ENCODE peak calls at places on chromosomes 11 and 22, in nine cellular contexts. Y, B, R, E, I, U, N, S and Q are unnamed samples. For H3K36me3, the result is how much of the 10 kb centered on the place peaks cover.

GRCh38 chr11:63906585-63906984 is 10.4 kb downstream of the RCOR2 start:
- DNase-seq in Y (peak), B (peak), R (peak), E (no peak), I (no peak), U (peak), N (no peak), S (no peak), Q (peak)

GRCh38 chr22:20551805-20552449 is 44.5 kb downstream of the MED15 start:
- DNase-seq in Y (no peak), B (no peak), R (peak), E (no peak), I (no peak), U (no peak), N (no peak), S (peak), Q (peak)

GRCh38 chr11:57318178-57318577 is 6.6 kb downstream of the TNKS1BP1 start:
- DNase-seq in Y (no peak), B (no peak), R (peak), E (peak), I (no peak), U (no peak), N (no peak), S (peak), Q (no peak)

GRCh38 chr11:733072-733471 is 14.2 kb upstream of the TALDO1 start:
- DNase-seq in Y (no peak), B (no peak), R (no peak), E (no peak), I (no peak), U (no peak), N (no peak), S (no peak), Q (no peak)

GRCh38 chr11:97345031-97345430 is 955.2 kb downstream of the JRKL start:
- DNase-seq in Y (no peak), B (no peak), R (no peak), E (no peak), I (no peak), U (no peak), N (no peak), S (no peak), Q (peak)

GRCh38 chr22:27778299-27779090 is 23.1 kb downstream of the MN1 start:
- DNase-seq in Y (no peak), B (peak), R (no peak), E (no peak), I (no peak), U (peak), N (no peak), S (no peak), Q (no peak)

GRCh38 chr11:43674566-43674965 is 6.0 kb upstream of the HSD17B12 start:
- DNase-seq in Y (no peak), B (no peak), R (no peak), E (no peak), I (no peak), U (no peak), N (no peak), S (no peak), Q (no peak)

GRCh38 chr22:50070366-50070765 is 12.3 kb upstream of the TTLL8 start:
- DNase-seq in Y (no peak), B (no peak), R (no peak), E (no peak), I (no peak), U (no peak), N (no peak), S (no peak), Q (no peak)

GRCh38 chr11:36564376-36565032 is 3.3 kb upstream of the RAG1 start:
- DNase-seq in Y (peak), B (peak), R (peak), E (peak), I (no peak), U (peak), N (no peak), S (no peak), Q (peak)

GRCh38 chr11:128585498-128586238 is 1.7 kb downstream of the ETS1 start:
- DNase-seq in Y (no peak), B (peak), R (no peak), E (no peak), I (no peak), U (no peak), N (no peak), S (no peak), Q (no peak)
- TF ChIP-seq CTCF in Y (no peak), B (no peak), R (no peak), E (no peak), I (no peak), U (no peak), N (no peak), S (no peak), Q (no peak)

DNA sequence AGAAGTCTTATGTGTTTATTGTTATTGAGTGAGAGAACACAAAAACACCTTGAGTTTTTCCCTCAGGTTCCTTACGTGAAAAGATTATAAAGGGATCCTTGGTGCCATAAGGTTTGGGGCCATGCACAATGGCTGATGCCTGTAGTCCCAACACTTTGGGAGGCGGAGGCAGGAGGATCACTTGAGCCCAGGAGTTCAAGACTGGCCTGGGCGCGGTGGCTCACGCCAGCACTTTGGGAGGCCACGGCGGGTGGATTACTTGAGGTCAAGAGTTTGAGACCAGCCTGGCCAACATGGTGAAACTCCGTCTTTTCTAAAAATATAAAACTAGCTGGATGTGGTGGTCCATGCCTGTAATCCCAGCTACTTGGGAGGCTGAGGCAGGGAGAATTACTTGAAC is 5.4 kb downstream of the SMDT1 start:
- DNase-seq in Y (no peak), B (no peak), R (no peak), E (no peak), I (no peak), U (no peak), N (no peak), S (no peak), Q (no peak)
- H3K36me3 ChIP-seq in Y (half or more), B (under half), R (under half), E (under half), I (under half), U (half or more), N (under half), S (under half), Q (half or more)

GRCh38 chr11:79062814-79063762 is 377.7 kb downstream of the TENM4 start:
- DNase-seq in Y (no peak), B (peak), R (peak), E (peak), I (no peak), U (peak), N (no peak), S (no peak), Q (peak)
- TF ChIP-seq CTCF in Y (peak), B (peak), R (peak), E (peak), I (peak), U (peak), N (peak), S (peak), Q (peak)

GRCh38 chr22:23285734-23286133 is 105.4 kb downstream of the BCR start:
- DNase-seq in Y (no peak), B (no peak), R (peak), E (no peak), I (no peak), U (no peak), N (no peak), S (no peak), Q (no peak)

GRCh38 chr22:23286296-23286695 is 106.0 kb downstream of the BCR start:
- DNase-seq in Y (no peak), B (no peak), R (no peak), E (no peak), I (no peak), U (no peak), N (no peak), S (no peak), Q (no peak)

GRCh38 chr22:23283591-23284503 is 103.5 kb downstream of the BCR start:
- DNase-seq in Y (no peak), B (no peak), R (peak), E (peak), I (no peak), U (no peak), N (no peak), S (no peak), Q (no peak)

GRCh38 chr22:23284504-23285033 is 104.3 kb downstream of the BCR start:
- DNase-seq in Y (no peak), B (no peak), R (no peak), E (no peak), I (no peak), U (no peak), N (no peak), S (no peak), Q (no peak)

GRCh38 chr22:23285236-23285635 is 104.9 kb downstream of the BCR start:
- DNase-seq in Y (no peak), B (no peak), R (no peak), E (no peak), I (no peak), U (no peak), N (no peak), S (no peak), Q (no peak)
- H3K36me3 ChIP-seq in Y (under half), B (under half), R (under half), E (under half), I (under half), U (half or more), N (under half), S (under half), Q (under half)

GRCh38 chr11:47407746-47408590 is at the start of gene SLC39A13:
- DNase-seq in Y (peak), B (peak), R (peak), E (peak), I (peak), U (peak), N (peak), S (peak), Q (peak)
- TF ChIP-seq CTCF in Y (peak), B (peak), R (peak), E (peak), I (peak), U (peak), N (peak), S (peak), Q (peak)

DNA sequence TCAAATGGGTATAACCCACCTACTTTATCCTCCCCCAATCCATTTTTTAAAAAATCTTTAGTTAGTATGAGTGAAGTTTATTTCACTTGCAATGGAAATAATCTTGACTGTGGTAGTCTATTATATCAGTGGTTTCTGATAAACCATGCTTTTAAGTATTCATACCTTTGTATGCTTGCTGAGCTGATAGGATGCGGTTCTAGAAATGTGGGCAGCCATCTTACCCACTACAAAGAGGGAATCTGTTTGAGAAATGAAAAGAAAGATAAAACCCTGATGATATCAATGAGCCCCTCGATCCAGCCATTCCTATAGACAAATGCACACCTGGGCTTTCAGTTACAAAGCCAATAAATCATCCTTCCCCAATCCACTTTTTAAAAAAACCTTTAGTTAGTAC is 13.8 kb upstream of the PVALB start:
- DNase-seq in Y (no peak), B (no peak), R (no peak), E (no peak), I (no peak), U (no peak), N (no peak), S (no peak), Q (no peak)
- H3K36me3 ChIP-seq in Y (under half), B (under half), R (under half), E (under half), I (under half), U (under half), N (under half), S (under half), Q (under half)

DNA sequence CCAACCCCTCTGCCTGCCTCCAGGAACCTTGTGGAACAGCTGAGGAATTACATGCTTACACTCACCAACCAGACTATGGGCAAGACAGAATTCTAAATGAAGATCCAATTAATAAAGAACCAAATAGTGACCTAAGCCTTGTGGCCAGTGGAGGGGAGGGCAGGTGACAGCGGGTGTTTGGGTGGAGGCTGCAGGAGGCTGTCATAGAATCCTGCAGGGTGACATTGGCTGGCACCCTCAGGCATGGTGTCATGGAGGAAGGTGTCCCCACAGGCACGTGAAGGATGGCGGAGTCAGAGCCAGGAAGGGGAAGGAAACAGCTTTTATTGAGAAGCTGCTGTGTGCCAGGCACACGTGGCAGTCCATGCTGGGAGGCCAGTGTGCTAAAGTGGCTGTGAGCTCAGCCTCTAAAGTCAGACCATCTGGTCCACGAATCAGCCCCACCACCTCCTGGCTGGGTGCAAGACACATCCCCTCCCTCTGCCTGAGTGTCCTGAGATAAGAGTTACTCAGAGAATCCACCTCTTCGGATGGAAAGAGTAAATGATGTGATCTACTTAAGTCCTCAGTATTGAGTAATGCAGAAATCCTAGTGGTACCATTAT is 8.7 kb downstream of the MYO18B start:
- DNase-seq in Y (no peak), B (no peak), R (no peak), E (no peak), I (no peak), U (peak), N (no peak), S (peak), Q (no peak)
- TF ChIP-seq CTCF in Y (no peak), B (no peak), R (no peak), E (no peak), I (no peak), U (no peak), N (no peak), S (peak), Q (no peak)

DNA sequence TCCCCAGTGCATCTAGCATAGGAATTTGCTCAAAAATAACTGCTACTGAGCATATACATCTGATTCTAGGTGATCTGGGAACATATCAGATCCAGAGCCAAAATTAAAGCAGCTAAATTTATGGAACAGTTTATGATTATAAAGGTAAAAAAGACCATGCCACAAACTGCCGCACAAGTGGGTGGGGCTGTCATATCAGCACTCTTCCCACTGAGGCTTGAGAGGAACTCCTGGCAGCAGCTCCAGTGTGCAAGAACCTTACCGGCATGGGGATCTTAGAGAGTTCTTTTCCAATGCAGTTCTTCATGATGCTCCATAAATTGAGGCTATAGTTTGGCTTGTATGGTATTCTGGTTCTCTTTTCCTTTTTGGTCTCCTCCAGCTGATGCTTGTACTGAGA is 15.3 kb downstream of the OSBP start:
- DNase-seq in Y (no peak), B (no peak), R (no peak), E (no peak), I (no peak), U (no peak), N (no peak), S (no peak), Q (no peak)
- H3K36me3 ChIP-seq in Y (half or more), B (under half), R (half or more), E (under half), I (under half), U (half or more), N (half or more), S (under half), Q (under half)